ENCODE peak calls at places on chromosomes 16 and 17, in nine cellular contexts. Q is A549; W is OCI-LY7; U is endothelial cell of umbilical vein; F is thyroid gland; P is CD8-positive, alpha-beta T cell; X is GM23248; R is fibroblast of lung; E is neuronal stem cell. T is an unnamed sample.

GRCh38 chr16:29909398-29909797 is 9.1 kb downstream of the ASPHD1 start:
- DNase-seq in X (peak; percentile 52), F (no peak), R (no peak), W (no peak), E (no peak), Q (no peak), U (no peak), P (no peak), T (no peak)

GRCh38 chr17:82349287-82349701 is 9.8 kb upstream of the TEX19 start:
- DNase-seq in E (no peak), R (no peak), F (no peak), U (no peak), Q (no peak), P (no peak), W (no peak), X (peak; percentile 58), T (no peak)

GRCh38 chr16:55643161-55643970 is 12.4 kb upstream of the SLC6A2 start:
- DNase-seq in F (peak; percentile 10), R (peak; percentile 5), Q (peak; percentile 28), U (peak; percentile 33), W (no peak), E (no peak), X (peak; percentile 19), P (no peak), T (peak; percentile 38)

GRCh38 chr17:78127888-78128615 is 503 bp downstream of the TMC6 start:
- DNase-seq in Q (no peak), U (no peak), P (no peak), R (no peak), E (no peak), F (no peak), X (no peak), W (peak; percentile 40), T (peak; percentile 68)

GRCh38 chr16:181668-182021 is 1.4 kb downstream of the HBQ1 start:
- DNase-seq in X (peak; percentile 37), E (no peak), Q (peak; percentile 49), W (no peak), U (no peak), P (no peak), F (no peak), R (no peak), T (no peak)

GRCh38 chr16:77169650-77170236 is 21.2 kb upstream of the MON1B start:
- DNase-seq in P (no peak), W (peak; percentile 65), X (peak; percentile 41), F (peak; percentile 31), R (peak; percentile 47), E (peak; percentile 70), Q (peak; percentile 61), U (peak; percentile 36), T (peak; percentile 76)

GRCh38 chr17:1598399-1599095 is 30.1 kb downstream of the SLC43A2 start:
- DNase-seq in X (no peak), P (no peak), R (no peak), Q (no peak), W (no peak), U (no peak), E (no peak), F (no peak), T (no peak)

GRCh38 chr16:63998-64913 is 8.2 kb downstream of the RHBDF1 start:
- DNase-seq in R (no peak), U (no peak), Q (no peak), F (peak; percentile 84), E (no peak), P (no peak), W (no peak), X (no peak), T (no peak)

GRCh38 chr16:12602811-12603698 is 200.6 kb downstream of the CPPED1 start:
- DNase-seq in P (no peak), X (no peak), R (no peak), W (no peak), E (no peak), Q (no peak), U (no peak), F (no peak), T (no peak)

GRCh38 chr16:3138823-3139426 is 4.1 kb downstream of the ZNF213 start:
- DNase-seq in Q (no peak), X (no peak), U (no peak), W (no peak), P (no peak), E (no peak), F (no peak), R (no peak), T (no peak)

GRCh38 chr16:25434061-25434460 is 176.4 kb upstream of the ZKSCAN2 start:
- DNase-seq in P (no peak), U (no peak), X (no peak), R (no peak), W (no peak), F (no peak), Q (no peak), E (no peak), T (no peak)

GRCh38 chr17:57551321-57552079 is 193.6 kb downstream of the CCDC182 start:
- DNase-seq in R (no peak), P (peak; percentile 9), F (no peak), X (no peak), W (peak; percentile 100), E (no peak), Q (no peak), U (no peak), T (no peak)

DNA sequence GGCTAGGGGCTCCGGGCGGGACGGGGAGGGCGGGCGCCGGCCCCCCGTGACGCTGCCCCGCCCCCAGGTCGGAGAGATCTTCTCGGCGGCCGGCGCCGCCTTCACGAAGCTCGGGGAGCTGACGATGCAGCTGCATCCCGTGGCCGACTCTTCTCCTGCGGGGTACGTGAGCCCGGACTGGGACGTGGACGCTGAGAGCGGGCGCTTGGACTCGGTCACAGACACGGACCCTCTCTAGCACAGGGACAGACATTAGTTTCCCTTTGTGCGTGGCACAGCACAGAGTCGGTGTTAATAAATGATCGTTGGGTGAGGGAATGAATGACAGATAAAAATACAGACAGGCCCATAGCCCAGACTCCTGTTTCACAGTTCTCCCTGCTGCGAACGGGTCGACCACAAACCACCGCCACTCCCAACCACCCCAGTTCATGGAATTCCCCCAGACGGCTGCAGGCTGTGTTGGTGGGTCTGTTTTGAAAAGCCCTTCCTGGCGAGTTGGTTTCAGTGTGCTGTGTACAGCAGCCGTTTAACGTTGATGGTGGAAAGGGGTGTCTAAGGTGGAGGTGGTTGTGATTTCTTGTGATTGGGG is 2.7 kb downstream of the RNASEK start:
- DNase-seq in U (no peak), X (peak; percentile 81), R (peak; percentile 42), F (no peak), P (peak; percentile 62), Q (no peak), W (peak; percentile 33), E (no peak), T (no peak)
- H3K4me1 ChIP-seq in U (peaks cover 45% of the 10 kb centered on the region), X (peaks cover 35% of the 10 kb centered on the region), R (peaks cover 14% of the 10 kb centered on the region), F (peaks cover 35% of the 10 kb centered on the region), P (peaks cover 59% of the 10 kb centered on the region), Q (peaks cover 27% of the 10 kb centered on the region), W (peaks cover 25% of the 10 kb centered on the region), E (peaks cover 19% of the 10 kb centered on the region), T (peaks cover 19% of the 10 kb centered on the region)

GRCh38 chr17:44353656-44354331 is 8.7 kb downstream of the GRN start:
- DNase-seq in R (no peak), X (peak; percentile 75), U (no peak), E (no peak), W (no peak), P (no peak), F (no peak), Q (no peak), T (peak; percentile 64)
- H3K27ac ChIP-seq in R (no peak overlapping the region), X (no peak overlapping the region), U (no peak overlapping the region), E (no peak overlapping the region), W (no peak overlapping the region), P (no peak overlapping the region), F (no peak overlapping the region), Q (peak overlapping the region; percentile 75), T (no peak overlapping the region)

GRCh38 chr16:87954361-87954760 is 3.1 kb downstream of the BANP start:
- DNase-seq in F (no peak), W (no peak), E (no peak), U (no peak), R (no peak), Q (no peak), P (no peak), X (no peak), T (no peak)
- H3K4me1 ChIP-seq in F (peaks cover 13% of the 10 kb centered on the region), W (peaks cover 48% of the 10 kb centered on the region), E (peaks cover 16% of the 10 kb centered on the region), U (peaks cover 40% of the 10 kb centered on the region), R (peaks cover 13% of the 10 kb centered on the region), Q (peaks cover 25% of the 10 kb centered on the region), P (peaks cover 67% of the 10 kb centered on the region), X (peaks cover 12% of the 10 kb centered on the region), T (peaks cover 16% of the 10 kb centered on the region)

GRCh38 chr17:53186004-53186403 is 636.7 kb upstream of the KIF2B start:
- DNase-seq in P (no peak), W (no peak), R (no peak), E (no peak), X (no peak), F (no peak), U (no peak), Q (no peak), T (peak; percentile 37)
- H3K27ac ChIP-seq in P (no peak overlapping the region), W (no peak overlapping the region), R (no peak overlapping the region), E (no peak overlapping the region), X (no peak overlapping the region), F (no peak overlapping the region), U (no peak overlapping the region), Q (no peak overlapping the region), T (peak overlapping the region; percentile 69)

DNA sequence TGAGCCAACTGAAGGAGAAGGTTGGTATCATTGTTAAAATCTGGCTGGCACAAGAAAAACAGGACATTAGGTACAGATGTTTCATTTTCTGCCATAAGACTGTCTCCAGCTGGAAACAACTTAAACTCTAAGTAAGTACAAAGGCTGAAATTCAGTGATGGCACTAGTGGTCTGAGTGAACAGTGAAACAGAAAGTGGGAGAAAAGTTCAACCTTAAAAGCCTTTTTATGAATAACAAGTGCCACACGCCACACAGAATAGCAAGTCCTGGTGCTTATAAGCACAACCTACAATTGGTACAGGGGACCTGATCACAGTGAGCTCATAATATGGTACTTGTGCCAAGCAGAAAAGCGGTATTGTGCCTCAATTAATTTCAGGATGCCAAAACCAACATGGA is 56.7 kb downstream of the CEP112 start:
- DNase-seq in Q (no peak), W (no peak), P (no peak), U (no peak), X (no peak), E (no peak), R (no peak), F (no peak), T (no peak)
- H3K4me1 ChIP-seq in Q (no peaks in the 10 kb centered on the region), W (peaks cover 50% of the 10 kb centered on the region), P (no peaks in the 10 kb centered on the region), U (no peaks in the 10 kb centered on the region), X (no peaks in the 10 kb centered on the region), E (no peaks in the 10 kb centered on the region), R (no peaks in the 10 kb centered on the region), F (no peaks in the 10 kb centered on the region), T (no peaks in the 10 kb centered on the region)

T was measured in cardiac muscle cell.